ENCODE peak calls at places on chromosomes 13 and 19, in eight cellular contexts. F, E, T, B, P, W, Z and C are unnamed samples.

GRCh38 chr13:30743319-30744055 is 8.1 kb downstream of the ALOX5AP start:
- DNase-seq in E (no peak), P (no peak), W (peak), T (peak), B (peak), F (peak), Z (no peak), C (peak)

GRCh38 chr13:21741396-21741795 is 70.5 kb downstream of the FGF9 start:
- DNase-seq in Z (no peak), P (no peak), F (no peak), W (no peak), T (no peak), B (no peak), E (no peak), C (no peak)

GRCh38 chr19:49488863-49489537 is 1.6 kb downstream of the RPL13A start:
- DNase-seq in P (no peak), W (no peak), B (no peak), E (no peak), Z (no peak), T (no peak), F (no peak), C (peak)

GRCh38 chr13:84661718-84662117 is 779.4 kb upstream of the SLITRK1 start:
- DNase-seq in Z (no peak), B (no peak), F (no peak), P (no peak), W (no peak), E (no peak), T (no peak), C (no peak)

GRCh38 chr13:74825170-74825948 is 656.6 kb downstream of the TBC1D4 start:
- DNase-seq in P (no peak), B (peak), Z (no peak), E (no peak), W (peak), F (peak), T (peak), C (peak)

GRCh38 chr13:75870397-75870801 is 234.3 kb downstream of the LMO7 start:
- DNase-seq in F (peak), E (no peak), P (no peak), B (peak), Z (no peak), T (no peak), W (no peak), C (peak)

GRCh38 chr19:57210381-57210780 is 19.1 kb downstream of the ZNF264 start:
- DNase-seq in B (no peak), T (no peak), E (no peak), W (no peak), P (no peak), Z (no peak), F (no peak), C (no peak)

GRCh38 chr19:19865750-19866598 is at the start of gene ZNF253:
- DNase-seq in T (peak), B (peak), W (peak), E (peak), F (peak), P (peak), Z (peak), C (peak)

GRCh38 chr13:106187092-106187491 is 348.4 kb downstream of the EFNB2 start:
- DNase-seq in P (no peak), T (no peak), E (no peak), F (no peak), W (no peak), Z (no peak), B (no peak), C (peak)

DNA sequence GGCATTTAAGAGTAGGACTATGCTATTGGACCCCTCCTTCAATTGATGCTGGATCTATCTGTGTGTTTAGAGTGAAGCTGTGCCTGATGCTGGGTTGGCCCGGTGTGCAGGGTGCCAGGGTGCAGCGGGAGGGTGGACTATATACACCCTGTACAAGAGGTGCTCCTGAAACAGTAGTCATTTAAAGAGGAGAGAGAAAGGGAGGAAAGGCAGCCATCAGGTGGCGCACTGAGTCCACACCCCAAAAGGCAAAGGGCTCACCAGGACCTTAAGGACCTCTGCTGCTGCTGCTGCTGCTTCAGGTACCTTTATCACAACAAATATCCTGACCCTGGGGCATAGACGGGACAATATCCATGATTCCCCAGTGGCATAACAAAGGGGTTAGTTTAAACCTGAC is 39.4 kb downstream of the ZNF136 start:
- DNase-seq in T (no peak), F (no peak), P (peak), E (no peak), Z (no peak), B (peak), W (no peak), C (peak)
- TF ChIP-seq CTCF in T (no peak), F (no peak), P (peak), E (no peak), Z (peak), B (peak), W (no peak), C (peak)

DNA sequence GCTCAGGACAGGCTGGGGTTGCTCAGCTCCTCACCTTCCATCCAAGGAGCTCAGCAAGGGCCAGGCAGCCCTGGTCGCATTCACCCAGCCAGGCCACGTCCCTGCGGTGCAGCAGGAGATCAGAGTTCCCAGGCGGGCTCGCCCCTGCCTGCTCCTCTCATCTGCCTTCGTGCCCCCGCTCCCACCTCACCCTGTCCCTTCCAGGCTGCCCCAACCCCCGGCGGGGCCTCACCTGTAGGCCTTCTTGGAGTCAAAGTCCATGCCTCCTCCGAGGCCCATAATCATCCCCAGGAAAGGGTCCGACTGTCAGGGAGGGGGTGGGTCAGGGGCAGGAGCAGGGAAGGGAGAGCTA is 1.3 kb upstream of the RINL start:
- DNase-seq in W (no peak), T (no peak), B (no peak), E (no peak), Z (no peak), F (no peak), P (no peak), C (no peak)
- H3K4me3 ChIP-seq in W (no peak), T (no peak), B (no peak), E (no peak), Z (no peak), F (no peak), P (no peak), C (no peak)

GRCh38 chr13:95301135-95301946 is at the start of gene ABCC4:
- DNase-seq in E (no peak), T (no peak), W (peak), Z (no peak), B (peak), F (peak), P (peak), C (peak)
- TF ChIP-seq CTCF in E (no peak), T (peak), W (no peak), Z (no peak), B (no peak), F (no peak), P (no peak), C (no peak)

DNA sequence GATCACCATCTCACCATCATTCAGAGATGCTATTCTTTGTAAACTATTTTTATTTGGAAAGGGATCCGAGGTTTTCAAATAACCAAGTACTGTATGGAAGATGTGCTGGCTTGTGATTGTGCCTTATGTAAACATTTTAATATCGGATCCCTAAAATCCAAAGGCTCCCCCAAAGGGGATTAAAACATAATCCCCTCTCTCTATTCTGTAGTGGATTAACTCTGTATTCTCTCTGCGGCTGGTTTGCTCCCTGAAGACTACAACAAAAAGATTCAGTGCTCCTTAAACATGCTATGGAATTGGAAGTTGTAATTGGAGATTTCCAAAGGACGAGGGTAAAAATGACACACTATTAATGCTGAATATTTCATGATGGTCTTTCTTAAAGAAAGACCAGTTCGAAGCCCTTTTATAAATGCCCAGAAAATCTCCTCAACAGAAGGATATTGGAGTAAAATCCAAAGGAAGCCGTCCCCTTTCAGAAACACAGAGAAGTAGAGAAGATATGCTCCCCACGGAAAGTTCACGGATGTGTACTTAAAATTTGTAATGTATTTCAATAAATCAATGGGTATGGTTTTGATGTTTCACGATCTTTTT is 6.6 kb downstream of the MAB21L1 start:
- DNase-seq in B (no peak), E (no peak), W (no peak), P (no peak), T (no peak), Z (no peak), F (peak), C (no peak)
- H3K4me3 ChIP-seq in B (no peak), E (peak), W (no peak), P (peak), T (peak), Z (peak), F (no peak), C (no peak)

GRCh38 chr13:108974686-108975085 is 345.3 kb downstream of the MYO16 start:
- DNase-seq in W (no peak), Z (no peak), B (no peak), F (no peak), P (no peak), T (no peak), E (no peak), C (no peak)
- TF ChIP-seq CTCF in W (no peak), Z (no peak), B (no peak), F (no peak), P (no peak), T (no peak), E (no peak), C (no peak)

GRCh38 chr19:4338441-4339350 is at the start of gene STAP2:
- DNase-seq in Z (no peak), W (no peak), F (no peak), P (no peak), B (peak), T (no peak), E (no peak), C (no peak)
- H3K4me3 ChIP-seq in Z (peak), W (peak), F (peak), P (peak), B (peak), T (peak), E (peak), C (peak)

GRCh38 chr19:1912760-1913505 is 7.7 kb downstream of the ADAT3 start:
- DNase-seq in T (no peak), E (no peak), W (no peak), B (no peak), P (no peak), F (no peak), Z (no peak), C (no peak)

GRCh38 chr19:1911995-1912394 is 6.8 kb downstream of the ADAT3 start:
- DNase-seq in Z (no peak), B (no peak), F (no peak), P (no peak), T (no peak), E (no peak), W (no peak), C (no peak)

GRCh38 chr19:1913781-1914577 is 8.8 kb downstream of the ADAT3 start:
- DNase-seq in B (no peak), W (no peak), T (no peak), E (no peak), Z (no peak), P (no peak), F (no peak), C (no peak)

GRCh38 chr19:1917926-1918325 is 12.7 kb downstream of the ADAT3 start:
- DNase-seq in B (no peak), T (no peak), Z (no peak), P (no peak), E (no peak), W (no peak), F (no peak), C (no peak)

DNA sequence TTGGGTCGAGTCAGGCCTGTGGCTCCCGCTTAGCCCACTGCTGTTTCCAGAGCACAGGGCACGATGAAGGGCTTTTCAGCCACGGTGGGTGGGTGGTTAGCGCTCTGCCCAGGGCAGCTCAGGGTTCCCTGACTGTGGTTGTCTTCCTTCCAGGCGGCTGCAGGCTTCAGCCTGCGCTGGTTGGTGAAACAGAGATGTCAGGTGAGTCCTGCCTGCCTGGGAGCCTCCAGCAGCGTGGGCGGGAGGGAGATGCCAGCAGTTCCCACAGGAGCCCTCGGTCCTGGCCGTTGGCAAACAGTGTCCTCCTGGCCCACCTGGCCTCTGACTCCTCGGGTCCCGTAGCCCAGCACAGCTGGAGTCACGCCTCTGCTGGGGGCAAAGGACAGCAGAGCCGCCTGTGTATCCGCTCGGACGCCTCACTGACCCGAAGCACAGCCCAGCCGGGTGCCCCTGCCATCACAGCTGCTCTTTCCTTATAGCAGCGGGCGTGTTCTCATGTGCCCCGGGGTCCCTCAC is 9.7 kb downstream of the ADAT3 start:
- DNase-seq in T (no peak), E (no peak), F (no peak), B (no peak), Z (no peak), P (no peak), W (no peak), C (no peak)
- TF ChIP-seq CTCF in T (no peak), E (no peak), F (no peak), B (no peak), Z (no peak), P (no peak), W (no peak), C (no peak)

GRCh38 chr19:18743281-18743825 is 47.8 kb downstream of the COMP start:
- DNase-seq in B (peak), Z (no peak), E (no peak), T (no peak), P (peak), W (peak), F (peak), C (peak)
- H3K4me3 ChIP-seq in B (no peak), Z (no peak), E (no peak), T (no peak), P (peak), W (no peak), F (no peak), C (no peak)